ENCODE peak calls at places on chromosome 12, in six cellular contexts. U is upper lobe of right lung, A is epithelial cell of esophagus, W is thoracic aorta, D is choroid plexus epithelial cell, N is tibial nerve. T is an unnamed sample.

GRCh38 chr12:2294651-2295475 is 242.1 kb downstream of the CACNA1C start:
- DNase-seq in U (peak; percentile 86), A (no peak), W (no peak), D (peak; percentile 63), N (peak; percentile 44), T (no peak)

GRCh38 chr12:131721548-131721947 is 10.7 kb downstream of the SFSWAP start:
- DNase-seq in U (no peak), A (no peak), W (no peak), D (peak; percentile 12), N (no peak), T (no peak)

GRCh38 chr12:25151476-25151875 is 43.5 kb downstream of the DNAI7 start:
- DNase-seq in U (no peak), A (peak; percentile 92), W (peak; percentile 85), D (peak; percentile 98), N (no peak), T (no peak)

GRCh38 chr12:3190101-3190500 is 112.9 kb downstream of the TSPAN9 start:
- DNase-seq in U (no peak), A (no peak), W (no peak), D (no peak), N (no peak), T (no peak)

GRCh38 chr12:49358548-49359141 is 8.6 kb upstream of the SPATS2 start:
- DNase-seq in U (peak; percentile 13), A (peak; percentile 67), W (no peak), D (peak; percentile 84), N (no peak), T (peak; percentile 51)

GRCh38 chr12:80262372-80263170 is 163.2 kb downstream of the OTOGL start:
- DNase-seq in U (no peak), A (no peak), W (no peak), D (no peak), N (no peak), T (no peak)

GRCh38 chr12:57237952-57238853 is 8.7 kb downstream of the SHMT2 start:
- DNase-seq in U (peak; percentile 64), A (no peak), W (no peak), D (no peak), N (no peak), T (no peak)

GRCh38 chr12:57899010-57899662 is 42.2 kb upstream of the ATP23 start:
- DNase-seq in U (peak; percentile 74), A (peak; percentile 82), W (no peak), D (peak; percentile 75), N (no peak), T (no peak)

GRCh38 chr12:5318874-5319273 is 113.0 kb upstream of the NTF3 start:
- DNase-seq in U (no peak), A (peak; percentile 93), W (no peak), D (peak; percentile 2), N (no peak), T (no peak)

GRCh38 chr12:89160716-89161123 is 191.6 kb downstream of the DUSP6 start:
- DNase-seq in U (peak; percentile 64), A (peak; percentile 94), W (peak; percentile 8), D (peak; percentile 73), N (no peak), T (no peak)

GRCh38 chr12:56257491-56258067 is 605 bp downstream of the ANKRD52 start:
- DNase-seq in U (no peak), A (peak; percentile 52), W (no peak), D (peak; percentile 36), N (no peak), T (no peak)

GRCh38 chr12:109393437-109394345 is 46.0 kb downstream of the MYO1H start:
- DNase-seq in U (no peak), A (peak; percentile 68), W (no peak), D (peak; percentile 80), N (no peak), T (no peak)

GRCh38 chr12:89817501-89818226 is 109.0 kb upstream of the ATP2B1 start:
- DNase-seq in U (no peak), A (peak; percentile 43), W (no peak), D (peak; percentile 31), N (no peak), T (no peak)

GRCh38 chr12:16950041-16950677 is 344.2 kb upstream of the LMO3 start:
- DNase-seq in U (no peak), A (no peak), W (no peak), D (no peak), N (no peak), T (no peak)

GRCh38 chr12:2892246-2892645 is 1.6 kb downstream of the TULP3 start:
- DNase-seq in U (no peak), A (no peak), W (no peak), D (no peak), N (no peak), T (no peak)

GRCh38 chr12:47609806-47610205 is 96.0 kb downstream of the RPAP3 start:
- DNase-seq in U (no peak), A (no peak), W (no peak), D (no peak), N (no peak), T (no peak)
- TF ChIP-seq CTCF in U (no peak), A (no peak), W (no peak), D (no peak), N (no peak), T (no peak)

GRCh38 chr12:26863515-26863914 is 30.5 kb upstream of the ITPR2 start:
- DNase-seq in U (no peak), A (peak; percentile 26), W (no peak), D (peak; percentile 53), N (no peak), T (no peak)
- TF ChIP-seq CTCF in U (peak; percentile 24), A (peak; percentile 48), W (no peak), D (peak; percentile 69), N (no peak), T (peak; percentile 43)

GRCh38 chr12:66066071-66066928 is 64.2 kb downstream of the LLPH start:
- DNase-seq in U (no peak), A (no peak), W (no peak), D (peak; percentile 89), N (no peak), T (no peak)
- TF ChIP-seq CTCF in U (no peak), A (no peak), W (no peak), D (peak; percentile 31), N (no peak), T (no peak)

GRCh38 chr12:6697584-6698351 is 2.8 kb downstream of the PIANP start:
- DNase-seq in U (no peak), A (peak; percentile 65), W (no peak), D (peak; percentile 66), N (no peak), T (no peak)
- TF ChIP-seq CTCF in U (peak; percentile 33), A (peak; percentile 64), W (no peak), D (peak; percentile 84), N (no peak), T (peak; percentile 74)

DNA sequence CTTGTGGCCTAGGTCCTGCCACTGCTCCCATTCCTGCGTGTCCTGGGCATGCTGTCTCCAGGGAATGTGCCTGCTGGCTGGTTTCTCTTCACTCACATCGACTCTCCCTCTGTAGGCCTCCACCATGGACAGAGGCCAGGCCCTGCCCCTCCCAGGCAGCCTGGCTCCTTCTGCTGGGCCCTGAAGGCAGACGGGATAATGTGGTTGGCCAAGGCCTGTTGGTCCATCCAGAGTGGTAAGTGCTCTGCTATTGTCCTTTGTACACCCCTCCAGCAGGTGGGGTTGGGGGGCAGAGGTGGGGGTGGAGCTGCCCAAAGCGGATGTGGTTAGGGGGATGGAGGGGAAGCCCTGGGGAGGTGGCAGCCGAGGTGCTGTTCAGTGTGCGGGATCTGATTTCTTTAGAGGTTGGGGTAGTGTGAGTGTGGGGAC is 9.5 kb upstream of the NR4A1 start:
- DNase-seq in U (no peak), A (peak; percentile 36), W (no peak), D (peak; percentile 53), N (no peak), T (no peak)
- TF ChIP-seq CTCF in U (no peak), A (no peak), W (no peak), D (no peak), N (no peak), T (no peak)

DNA sequence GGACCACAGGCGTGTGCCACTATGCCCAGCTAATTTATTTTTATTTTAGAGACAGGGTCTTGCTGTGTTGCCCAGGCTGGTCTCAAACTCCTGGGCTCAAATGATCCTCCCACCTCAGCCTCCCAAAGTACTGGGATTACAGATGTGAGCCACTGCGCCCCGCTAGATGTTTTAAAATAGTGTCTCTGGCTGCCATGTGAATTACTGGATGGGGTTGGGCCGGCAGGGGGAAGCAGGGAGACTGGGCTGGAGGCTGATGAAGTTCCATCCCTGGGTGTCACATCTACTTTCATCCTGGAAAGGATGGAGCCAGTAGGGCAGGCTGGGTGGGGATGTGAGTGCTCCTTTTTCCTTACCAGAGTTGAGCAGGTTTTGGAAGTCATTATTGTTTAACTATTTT is 46.1 kb downstream of the DNAH10 start:
- DNase-seq in U (no peak), A (peak; percentile 14), W (no peak), D (peak; percentile 23), N (no peak), T (no peak)
- TF ChIP-seq CTCF in U (no peak), A (peak; percentile 16), W (no peak), D (peak; percentile 55), N (no peak), T (peak; percentile 54)

DNA sequence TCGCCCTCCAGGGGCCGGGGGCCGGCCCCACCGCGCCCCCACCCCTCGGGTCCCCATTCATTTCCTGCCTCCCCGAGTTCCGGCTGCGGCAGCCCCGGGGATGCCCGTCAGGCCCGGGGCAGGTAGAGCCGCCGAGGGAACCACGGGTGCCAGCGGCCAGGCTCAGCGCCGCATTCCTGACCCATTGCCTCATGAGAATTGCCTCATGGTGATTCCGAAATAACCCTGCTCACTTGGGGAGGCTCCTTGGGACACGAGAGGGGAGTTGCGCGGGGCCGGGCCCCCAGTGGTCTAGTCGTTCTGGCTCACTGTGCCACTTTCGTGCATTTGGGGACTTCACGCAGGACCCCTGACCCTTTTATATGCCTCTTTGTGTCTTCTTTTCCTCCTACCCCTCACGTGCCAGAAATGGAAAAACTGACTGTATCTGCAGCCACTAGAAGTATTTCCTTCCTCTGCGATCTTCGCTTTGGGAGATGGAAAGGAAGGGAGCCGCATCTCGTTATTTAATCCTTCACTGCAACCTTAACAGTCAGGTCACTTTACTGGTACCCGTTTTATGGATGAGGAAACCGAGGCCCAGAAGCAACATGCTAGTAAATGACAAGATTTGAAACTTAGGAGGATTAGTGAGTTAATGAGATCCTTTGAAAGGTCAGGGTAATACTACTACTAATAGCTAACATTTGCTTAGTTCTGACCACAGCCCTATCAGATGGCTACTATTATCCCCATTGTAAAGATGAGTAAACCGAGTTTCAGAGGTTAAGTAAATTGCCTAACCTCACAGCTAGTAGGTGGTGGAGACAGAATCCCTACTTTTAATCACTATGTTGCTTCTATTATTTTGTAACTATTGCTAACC is 754 bp downstream of the PTPN11 start:
- DNase-seq in U (peak; percentile 87), A (peak; percentile 92), W (peak; percentile 43), D (peak; percentile 88), N (peak; percentile 58), T (peak; percentile 74)
- TF ChIP-seq CTCF in U (no peak), A (no peak), W (peak; percentile 16), D (no peak), N (no peak), T (peak; percentile 52)

T was measured in type B pancreatic cell.